ENCODE peak calls at places on chromosome 6, in ten cellular contexts. I is fibroblast of pulmonary artery, A is small intestine, W is foreskin fibroblast, Y is GM06990, Q is transverse colon, P is GM12865, F is GM23248, K is fibroblast of the aortic adventitia, C is mammary epithelial cell. D is an unnamed sample.

GRCh38 chr6:85650606-85651005 is 7.9 kb upstream of the SYNCRIP start:
- DNase-seq in Q (no peak), C (no peak), I (no peak), A (no peak), K (no peak), Y (no peak), F (no peak), W (no peak), P (no peak), D (no peak)

GRCh38 chr6:29016559-29017427 is 11.7 kb upstream of the ZNF311 start:
- DNase-seq in C (peak; percentile 66), I (peak; percentile 88), P (peak; percentile 89), K (peak; percentile 85), F (peak; percentile 85), A (peak; percentile 82), Y (peak; percentile 77), W (peak; percentile 62), Q (peak; percentile 88), D (peak; percentile 72)

GRCh38 chr6:161353208-161353613 is 79.3 kb upstream of the AGPAT4 start:
- DNase-seq in C (peak; percentile 13), K (no peak), Q (no peak), Y (no peak), P (no peak), A (peak; percentile 73), I (peak; percentile 16), F (peak; percentile 25), W (no peak), D (no peak)

GRCh38 chr6:33413601-33414120 is 2.8 kb downstream of the PHF1 start:
- DNase-seq in W (no peak), I (no peak), P (no peak), K (no peak), C (no peak), Q (no peak), F (no peak), Y (no peak), A (no peak), D (no peak)

GRCh38 chr6:14584450-14584849 is 466.9 kb downstream of the CD83 start:
- DNase-seq in Y (no peak), C (no peak), P (no peak), Q (peak; percentile 21), K (peak; percentile 17), I (peak; percentile 8), F (peak; percentile 14), W (no peak), A (peak; percentile 27), D (no peak)

GRCh38 chr6:164108869-164109769 is 694.6 kb downstream of the QKI start:
- DNase-seq in C (no peak), P (no peak), A (no peak), Y (no peak), K (no peak), F (peak; percentile 35), Q (no peak), W (no peak), I (peak; percentile 56), D (no peak)

GRCh38 chr6:154848580-154848979 is 115.4 kb downstream of the SCAF8 start:
- DNase-seq in P (no peak), I (peak; percentile 47), Q (no peak), F (no peak), A (no peak), K (peak; percentile 24), Y (no peak), C (no peak), W (no peak), D (no peak)

GRCh38 chr6:6699741-6700367 is 111.3 kb downstream of the LY86 start:
- DNase-seq in K (peak; percentile 98), P (no peak), A (peak; percentile 99), Y (no peak), C (peak; percentile 95), I (peak; percentile 96), F (peak; percentile 99), Q (peak; percentile 93), W (peak; percentile 89), D (no peak)

GRCh38 chr6:80477591-80478370 is 371.3 kb downstream of the BCKDHB start:
- DNase-seq in I (peak; percentile 14), F (no peak), Y (no peak), P (no peak), C (no peak), K (no peak), W (no peak), Q (no peak), A (peak; percentile 29), D (no peak)

GRCh38 chr6:141925001-141925400 is 207.7 kb upstream of the GJE1 start:
- DNase-seq in C (no peak), K (peak; percentile 4), A (no peak), I (peak; percentile 21), P (no peak), F (peak; percentile 30), Y (no peak), W (peak; percentile 7), Q (no peak), D (no peak)

GRCh38 chr6:165573671-165574070 is 89.4 kb downstream of the PDE10A start:
- DNase-seq in I (peak; percentile 99), A (peak; percentile 75), P (no peak), Q (no peak), C (no peak), Y (no peak), K (peak; percentile 96), W (no peak), F (no peak), D (no peak)

GRCh38 chr6:45504947-45505346 is 127.2 kb upstream of the SUPT3H start:
- DNase-seq in W (peak; percentile 84), A (no peak), F (peak; percentile 74), K (peak; percentile 41), P (no peak), Y (no peak), Q (no peak), C (peak; percentile 62), I (peak; percentile 75), D (no peak)

GRCh38 chr6:9126845-9127560 is 691.7 kb upstream of the SLC35B3 start:
- DNase-seq in P (no peak), W (peak; percentile 82), F (peak; percentile 38), K (peak; percentile 81), Y (no peak), A (no peak), C (peak; percentile 61), I (peak; percentile 72), Q (no peak), D (no peak)

DNA sequence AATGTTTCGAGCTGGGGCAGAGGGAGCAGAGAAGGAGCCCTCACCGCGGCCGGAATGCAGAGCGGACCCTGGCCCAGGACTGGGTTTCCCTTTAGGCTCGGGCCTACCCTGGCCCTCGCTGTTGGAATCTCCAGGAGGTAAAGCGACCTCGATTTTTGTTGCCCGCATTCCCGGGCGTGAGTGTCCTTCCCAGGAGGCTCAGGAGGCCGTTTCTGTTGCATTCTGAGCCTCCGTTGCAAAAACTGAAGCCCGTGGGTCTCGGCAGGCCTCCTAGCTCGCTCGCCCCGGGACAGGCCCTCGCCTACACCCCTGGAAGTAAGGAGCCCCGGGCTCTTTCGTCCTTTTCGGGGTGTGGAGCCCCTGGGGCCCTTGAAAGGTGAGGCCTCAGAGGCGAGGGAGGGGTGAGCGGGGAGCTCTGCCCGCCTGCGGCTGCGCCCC is 2.2 kb downstream of the NR2E1 start:
- DNase-seq in Y (no peak), F (no peak), A (no peak), I (no peak), K (no peak), Q (no peak), W (no peak), P (no peak), C (no peak), D (no peak)
- H3K4me3 ChIP-seq in Y (no peak overlapping the region), F (no peak overlapping the region), A (no peak overlapping the region), I (no peak overlapping the region), K (no peak overlapping the region), Q (peak overlapping the region; percentile 37), W (no peak overlapping the region), P (no peak overlapping the region), C (no peak overlapping the region), D (no peak overlapping the region)

GRCh38 chr6:26243742-26244141 is 121.3 kb upstream of the BTN3A2 start:
- DNase-seq in C (no peak), A (peak; percentile 49), F (no peak), Y (no peak), P (no peak), Q (peak; percentile 83), I (no peak), K (no peak), W (no peak), D (no peak)

GRCh38 chr6:26246057-26246456 is 118.9 kb upstream of the BTN3A2 start:
- DNase-seq in P (no peak), A (no peak), C (no peak), K (no peak), Y (no peak), W (no peak), I (no peak), Q (no peak), F (no peak), D (no peak)

GRCh38 chr6:26243132-26243531 is 121.9 kb upstream of the BTN3A2 start:
- DNase-seq in W (no peak), C (peak; percentile 74), P (no peak), Y (no peak), Q (peak; percentile 76), K (no peak), I (no peak), F (no peak), A (peak; percentile 97), D (no peak)

GRCh38 chr6:26240157-26240980 is 124.6 kb upstream of the BTN3A2 start:
- DNase-seq in Q (peak; percentile 50), C (peak; percentile 34), K (peak; percentile 75), A (peak; percentile 76), I (peak; percentile 96), Y (peak; percentile 91), F (peak; percentile 73), W (peak; percentile 86), P (peak; percentile 87), D (peak; percentile 81)

GRCh38 chr6:26240981-26241770 is 123.8 kb upstream of the BTN3A2 start:
- DNase-seq in P (peak; percentile 69), K (no peak), I (peak; percentile 78), W (peak; percentile 66), Y (peak; percentile 69), C (peak; percentile 32), A (no peak), F (peak; percentile 67), Q (no peak), D (peak; percentile 76)
- H3K4me3 ChIP-seq in P (peak overlapping the region; percentile 44), K (peak overlapping the region; percentile 66), I (peak overlapping the region; percentile 59), W (peak overlapping the region; percentile 75), Y (peak overlapping the region; percentile 59), C (peak overlapping the region; percentile 28), A (peak overlapping the region; percentile 37), F (peak overlapping the region; percentile 74), Q (peak overlapping the region; percentile 51), D (peak overlapping the region; percentile 63)

DNA sequence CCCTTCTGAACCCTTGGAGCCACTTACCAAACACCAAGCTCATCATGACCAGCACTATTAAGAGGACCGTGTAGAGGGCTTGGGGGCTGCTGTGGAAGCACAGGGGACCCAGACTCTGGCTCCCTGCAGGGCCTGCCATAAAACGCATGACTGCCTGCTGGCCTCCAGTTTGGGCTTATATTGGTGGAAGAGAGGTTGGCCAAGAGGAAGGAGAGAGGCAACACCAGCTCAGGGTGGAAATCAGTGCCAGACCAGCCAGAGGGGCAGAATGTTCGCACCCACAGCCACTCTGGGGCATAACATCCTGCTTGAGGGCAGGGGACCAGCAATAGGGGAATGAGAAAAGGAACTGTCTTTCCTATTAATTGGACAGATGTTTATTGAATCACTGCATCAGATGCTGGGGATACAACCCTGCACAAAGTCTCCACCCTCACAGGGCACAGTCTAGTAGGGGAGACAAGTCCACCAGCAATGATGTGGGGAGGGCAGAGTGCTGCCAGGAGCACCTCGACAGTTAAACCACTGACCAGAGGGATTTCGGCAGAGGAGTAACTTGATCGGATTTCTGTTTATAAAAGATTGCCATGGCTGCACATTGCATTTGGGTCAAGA is 534 bp downstream of the LY6G5C start:
- DNase-seq in Q (no peak), W (no peak), A (no peak), P (no peak), I (no peak), C (no peak), F (no peak), K (no peak), Y (no peak), D (no peak)
- H3K4me3 ChIP-seq in Q (peak overlapping the region; percentile 63), W (peak overlapping the region; percentile 58), A (no peak overlapping the region), P (no peak overlapping the region), I (peak overlapping the region; percentile 53), C (no peak overlapping the region), F (peak overlapping the region; percentile 79), K (peak overlapping the region; percentile 7), Y (no peak overlapping the region), D (peak overlapping the region; percentile 66)

GRCh38 chr6:98836962-98837944 is 2.9 kb downstream of the POU3F2 start:
- DNase-seq in P (no peak), I (no peak), A (no peak), W (no peak), F (no peak), Y (no peak), Q (no peak), C (no peak), K (no peak), D (no peak)
- H3K4me3 ChIP-seq in P (no peak overlapping the region), I (no peak overlapping the region), A (no peak overlapping the region), W (no peak overlapping the region), F (no peak overlapping the region), Y (no peak overlapping the region), Q (no peak overlapping the region), C (no peak overlapping the region), K (no peak overlapping the region), D (no peak overlapping the region)

D was measured in CD8-positive, alpha-beta memory T cell.